ENCODE peak calls at places on chromosomes 1 and 21, in six cellular contexts. T, Z, M, C, O and V are unnamed samples.
A peak's percentile ranks its signal among the peaks of the same experiment; 100 is the strongest.

GRCh38 chr1:213292653-213293052 is 241.6 kb downstream of the RPS6KC1 start:
- DNase-seq in T (no peak), M (no peak), Z (no peak), C (no peak), O (no peak), V (no peak)

GRCh38 chr1:192104852-192105251 is 53.4 kb upstream of the RGS18 start:
- DNase-seq in Z (no peak), T (peak; percentile 89), M (no peak), O (no peak), C (no peak), V (no peak)

GRCh38 chr1:55337801-55338447 is 122.8 kb upstream of the USP24 start:
- DNase-seq in O (no peak), M (no peak), Z (no peak), C (no peak), T (peak; percentile 79), V (no peak)

GRCh38 chr1:151327903-151328674 is 873 bp upstream of the PI4KB start:
- DNase-seq in M (peak; percentile 61), Z (no peak), C (no peak), O (no peak), T (no peak), V (no peak)

GRCh38 chr1:101506541-101507164 is 269.8 kb downstream of the S1PR1 start:
- DNase-seq in T (peak; percentile 31), M (no peak), Z (no peak), C (peak; percentile 26), O (peak; percentile 9), V (peak; percentile 6)

GRCh38 chr1:236067854-236068454 is 3.1 kb upstream of the NID1 start:
- DNase-seq in O (no peak), M (no peak), C (no peak), Z (no peak), T (peak; percentile 79), V (no peak)

GRCh38 chr21:39051561-39051949 is 131.7 kb downstream of the PSMG1 start:
- DNase-seq in Z (no peak), T (peak; percentile 88), M (no peak), C (no peak), O (no peak), V (no peak)

GRCh38 chr1:40919475-40920011 is 57.4 kb upstream of the CITED4 start:
- DNase-seq in T (no peak), C (no peak), O (no peak), Z (peak; percentile 61), M (no peak), V (peak; percentile 57)

GRCh38 chr1:9892563-9893528 is 17.2 kb downstream of the CTNNBIP1 start:
- DNase-seq in C (no peak), M (peak; percentile 42), T (peak; percentile 88), Z (no peak), O (no peak), V (peak; percentile 63)

GRCh38 chr1:15146971-15147376 is 6.6 kb upstream of the TMEM51 start:
- DNase-seq in O (no peak), T (no peak), M (no peak), Z (no peak), C (no peak), V (no peak)

GRCh38 chr1:20891091-20891490 is 104.0 kb upstream of the HP1BP3 start:
- DNase-seq in T (peak; percentile 12), C (no peak), M (no peak), Z (no peak), O (no peak), V (no peak)

GRCh38 chr1:201624741-201625646 is 86.1 kb downstream of the NAV1 start:
- DNase-seq in C (no peak), T (peak; percentile 98), O (no peak), M (no peak), Z (no peak), V (no peak)

GRCh38 chr1:154861607-154862094 is 8.4 kb downstream of the KCNN3 start:
- DNase-seq in M (no peak), T (peak; percentile 71), C (no peak), O (no peak), Z (no peak), V (no peak)

GRCh38 chr21:40215941-40216340 is 348.7 kb downstream of the PCP4 start:
- DNase-seq in T (no peak), C (no peak), Z (no peak), M (no peak), O (no peak), V (peak; percentile 54)

GRCh38 chr1:41754540-41754939 is 164.2 kb downstream of the HIVEP3 start:
- DNase-seq in C (no peak), T (no peak), Z (no peak), M (no peak), O (no peak), V (no peak)

GRCh38 chr1:44019398-44020044 is 11.7 kb downstream of the SLC6A9 start:
- DNase-seq in Z (no peak), T (no peak), O (no peak), M (no peak), C (no peak), V (no peak)

DNA sequence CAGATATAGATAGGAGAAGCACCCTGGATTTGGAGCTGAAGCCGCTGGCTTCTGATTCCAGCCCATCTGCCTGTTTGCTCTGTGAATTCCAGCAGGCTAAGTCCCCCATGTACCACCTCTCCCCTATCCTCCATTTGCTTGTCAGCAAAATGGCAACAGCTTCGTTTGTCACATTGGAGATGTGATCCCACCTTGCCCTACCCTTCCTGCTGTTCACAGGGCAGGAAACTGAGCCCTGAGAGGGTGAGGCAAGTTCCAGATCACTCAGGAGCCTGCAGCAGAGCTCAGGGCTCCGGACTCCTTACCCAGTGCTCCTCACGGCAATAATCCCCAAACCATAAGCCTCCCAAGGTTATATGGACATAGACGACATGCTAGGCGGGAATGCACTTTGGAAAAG is 14.9 kb downstream of the SLC2A1 start:
- DNase-seq in T (no peak), Z (no peak), O (no peak), M (peak; percentile 25), C (no peak), V (no peak)
- H3K4me1 ChIP-seq in T (peaks cover 76% of the 10 kb centered on the region), Z (peaks cover 98% of the 10 kb centered on the region), O (peaks cover 95% of the 10 kb centered on the region), M (peaks cover 63% of the 10 kb centered on the region), C (no peaks in the 10 kb centered on the region), V (peaks cover 62% of the 10 kb centered on the region)

DNA sequence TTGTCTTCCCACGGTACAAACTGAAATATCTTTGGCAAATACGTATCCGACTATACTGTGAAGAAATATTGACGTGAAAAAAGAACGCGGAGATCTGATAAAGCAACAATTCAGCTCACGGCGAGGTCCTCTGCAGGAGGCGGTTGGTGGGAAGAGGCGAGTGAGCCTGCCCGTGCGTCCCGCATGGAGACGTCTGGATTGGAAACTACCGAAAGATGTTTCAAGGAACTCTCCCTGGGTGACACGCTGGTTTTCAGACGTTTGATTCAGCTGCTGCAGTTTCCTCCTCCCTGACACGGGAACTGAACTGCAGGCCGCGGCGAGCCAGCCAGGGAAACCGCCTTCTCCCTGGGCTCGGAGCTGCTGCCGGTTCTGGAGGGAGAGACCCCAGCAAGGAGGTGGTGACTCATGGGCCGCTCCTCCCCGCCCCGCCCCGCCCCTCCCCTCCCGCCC is 390 bp upstream of the COL6A1 start:
- DNase-seq in M (peak; percentile 82), O (peak; percentile 60), T (peak; percentile 88), C (peak; percentile 74), Z (peak; percentile 92), V (peak; percentile 57)
- H3K4me1 ChIP-seq in M (peaks cover 11% of the 10 kb centered on the region), O (peaks cover 11% of the 10 kb centered on the region), T (peaks cover 28% of the 10 kb centered on the region), C (peaks cover 3% of the 10 kb centered on the region), Z (peaks cover 33% of the 10 kb centered on the region), V (no peaks in the 10 kb centered on the region)

DNA sequence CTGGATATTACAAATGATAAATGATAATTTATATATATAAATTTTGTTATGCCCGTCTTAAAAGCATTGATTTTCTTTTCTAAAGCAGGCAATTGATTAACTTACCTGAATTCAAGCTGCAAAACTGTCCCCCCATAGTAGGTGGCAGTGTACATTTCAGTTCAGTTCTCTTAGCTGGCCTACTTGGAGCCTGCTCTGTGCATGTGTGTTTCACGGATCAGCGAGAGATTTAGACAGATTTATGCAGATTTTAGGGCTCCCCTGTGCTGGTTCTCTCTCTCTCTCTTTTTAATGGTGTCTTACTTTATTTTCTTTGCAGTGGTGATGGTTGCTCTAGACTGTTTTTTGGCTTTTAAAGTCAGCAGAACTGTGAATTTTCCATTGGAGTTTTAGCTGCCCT is 30.7 kb downstream of the CLIC4 start:
- DNase-seq in C (no peak), M (no peak), T (no peak), O (no peak), Z (no peak), V (no peak)
- H3K4me1 ChIP-seq in C (peaks cover 2% of the 10 kb centered on the region), M (no peaks in the 10 kb centered on the region), T (peaks cover 7% of the 10 kb centered on the region), O (no peaks in the 10 kb centered on the region), Z (peaks cover 20% of the 10 kb centered on the region), V (no peaks in the 10 kb centered on the region)

GRCh38 chr1:24117132-24117531 is 5.2 kb upstream of the MYOM3 start:
- DNase-seq in O (no peak), M (no peak), T (no peak), C (no peak), Z (no peak), V (no peak)
- H3K4me1 ChIP-seq in O (peaks cover 8% of the 10 kb centered on the region), M (peaks cover 36% of the 10 kb centered on the region), T (peaks cover 2% of the 10 kb centered on the region), C (peaks cover 10% of the 10 kb centered on the region), Z (peaks cover 52% of the 10 kb centered on the region), V (peaks cover 12% of the 10 kb centered on the region)

GRCh38 chr1:198543670-198544260 is 3.3 kb upstream of the ATP6V1G3 start:
- DNase-seq in Z (no peak), C (no peak), M (no peak), T (no peak), O (no peak), V (no peak)

GRCh38 chr1:198542632-198543031 is 2.2 kb upstream of the ATP6V1G3 start:
- DNase-seq in M (no peak), T (no peak), C (no peak), O (no peak), Z (no peak), V (no peak)

GRCh38 chr1:198541737-198542136 is 1.3 kb upstream of the ATP6V1G3 start:
- DNase-seq in Z (no peak), T (no peak), C (no peak), M (no peak), O (no peak), V (no peak)

GRCh38 chr1:198538579-198539364 is 1.7 kb downstream of the ATP6V1G3 start:
- DNase-seq in M (no peak), O (no peak), C (no peak), T (no peak), Z (no peak), V (no peak)

GRCh38 chr1:198540580-198540979 is at the start of gene ATP6V1G3:
- DNase-seq in T (no peak), C (no peak), M (no peak), O (no peak), Z (no peak), V (no peak)
- H3K4me1 ChIP-seq in T (no peaks in the 10 kb centered on the region), C (no peaks in the 10 kb centered on the region), M (no peaks in the 10 kb centered on the region), O (peaks cover 49% of the 10 kb centered on the region), Z (no peaks in the 10 kb centered on the region), V (no peaks in the 10 kb centered on the region)

DNA sequence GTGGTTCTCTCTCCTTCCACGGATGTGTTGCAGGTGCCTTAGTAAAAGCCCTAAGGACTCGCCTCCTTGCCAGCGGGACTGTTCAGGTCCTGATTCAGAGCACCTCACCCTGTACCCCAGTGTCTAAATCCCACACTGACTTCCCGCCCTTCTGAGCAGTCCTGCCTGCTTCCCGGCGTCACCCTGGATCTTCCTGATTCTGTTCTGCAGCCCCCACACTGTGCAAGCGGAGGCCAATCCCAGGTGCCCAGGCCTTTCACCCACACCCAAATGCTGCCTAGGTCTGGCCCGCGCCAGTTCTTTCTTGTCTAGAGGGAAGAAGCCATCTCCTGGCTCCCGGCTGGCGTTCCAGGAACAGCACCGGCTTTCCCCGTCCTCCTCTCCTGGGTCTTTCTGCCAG is 95.9 kb upstream of the GALNT2 start:
- DNase-seq in T (no peak), C (no peak), O (no peak), Z (no peak), M (no peak), V (no peak)
- H3K4me1 ChIP-seq in T (no peaks in the 10 kb centered on the region), C (no peaks in the 10 kb centered on the region), O (no peaks in the 10 kb centered on the region), Z (peaks cover 13% of the 10 kb centered on the region), M (no peaks in the 10 kb centered on the region), V (no peaks in the 10 kb centered on the region)